ENCODE peak calls at places on chromosomes 2 and 18, in eight cellular contexts. E, G, A, V, Z, Y, U and K are unnamed samples.

GRCh38 chr18:63439334-63439733 is 17.1 kb upstream of the VPS4B start:
- DNase-seq in A (no peak), Z (peak; percentile 70), Y (peak; percentile 81), U (peak; percentile 69), G (peak; percentile 52), V (peak; percentile 36), E (peak; percentile 49), K (peak; percentile 50)

GRCh38 chr18:50099725-50100414 is 95.1 kb downstream of the MYO5B start:
- DNase-seq in Y (no peak), U (no peak), A (no peak), E (no peak), Z (no peak), G (no peak), V (no peak), K (no peak)

GRCh38 chr2:88180594-88181240 is 10.6 kb downstream of the THNSL2 start:
- DNase-seq in E (no peak), A (no peak), Y (peak; percentile 13), U (no peak), V (no peak), Z (no peak), G (no peak), K (no peak)

GRCh38 chr2:67290451-67290991 is 106.6 kb upstream of the ETAA1 start:
- DNase-seq in E (no peak), A (no peak), V (no peak), Y (peak; percentile 90), G (no peak), U (no peak), Z (peak; percentile 3), K (no peak)

GRCh38 chr2:206275274-206276160 is 1.1 kb downstream of the ZDBF2 start:
- DNase-seq in E (no peak), A (no peak), G (no peak), U (no peak), Z (no peak), V (no peak), Y (peak; percentile 64), K (no peak)

GRCh38 chr2:147365577-147365976 is 479.3 kb upstream of the ACVR2A start:
- DNase-seq in A (no peak), G (no peak), Z (no peak), E (no peak), V (no peak), U (no peak), Y (peak; percentile 15), K (no peak)

GRCh38 chr2:127945281-127945680 is 59.5 kb upstream of the AMMECR1L start:
- DNase-seq in A (no peak), E (no peak), V (no peak), Y (no peak), Z (no peak), G (no peak), U (no peak), K (no peak)

GRCh38 chr18:28736951-28737350 is 560.0 kb upstream of the CDH2 start:
- DNase-seq in U (no peak), V (no peak), A (no peak), Y (no peak), G (no peak), Z (no peak), E (no peak), K (no peak)

GRCh38 chr2:239392688-239393400 is 8.0 kb downstream of the HDAC4 start:
- DNase-seq in Z (no peak), G (no peak), V (no peak), E (no peak), U (no peak), A (peak; percentile 37), Y (no peak), K (no peak)

GRCh38 chr18:58097127-58097906 is 53.3 kb downstream of the NEDD4L start:
- DNase-seq in A (no peak), Z (no peak), V (no peak), E (no peak), G (no peak), U (no peak), Y (peak; percentile 32), K (no peak)

GRCh38 chr2:75729861-75730260 is 19.1 kb upstream of the GCFC2 start:
- DNase-seq in E (no peak), Z (no peak), Y (peak; percentile 12), A (no peak), U (no peak), G (no peak), V (no peak), K (no peak)

GRCh38 chr2:20304411-20304810 is 46.2 kb downstream of the PUM2 start:
- DNase-seq in V (no peak), A (no peak), Y (no peak), U (no peak), G (no peak), Z (no peak), E (no peak), K (no peak)

GRCh38 chr18:33820517-33821368 is 242.7 kb downstream of the ASXL3 start:
- DNase-seq in Y (no peak), A (peak; percentile 67), U (no peak), G (no peak), E (no peak), Z (no peak), V (no peak), K (no peak)

GRCh38 chr2:69616755-69617154 is 26.8 kb downstream of the AAK1 start:
- DNase-seq in A (no peak), V (no peak), U (no peak), Y (no peak), Z (peak; percentile 36), E (no peak), G (no peak), K (no peak)

DNA sequence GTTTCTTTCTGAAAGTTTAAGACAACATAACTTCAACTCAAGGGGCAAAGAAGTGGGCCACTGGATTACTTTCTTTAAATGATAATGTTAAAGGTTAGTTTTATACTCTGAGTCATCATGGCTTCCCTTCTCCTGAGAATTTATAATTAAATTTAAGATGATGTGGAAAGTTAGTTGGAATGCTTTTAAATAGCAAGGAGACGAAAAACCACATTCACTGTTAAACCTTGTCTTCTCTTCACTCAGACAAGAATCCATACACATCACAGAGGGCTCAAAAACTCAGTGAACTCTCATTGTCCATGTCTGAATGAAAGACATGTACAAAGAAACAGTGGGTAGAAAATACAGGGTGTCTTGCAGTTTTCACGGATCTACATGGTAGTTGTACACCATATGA is 65.6 kb downstream of the COL5A2 start:
- DNase-seq in G (no peak), U (no peak), A (no peak), Z (no peak), Y (peak; percentile 35), E (no peak), V (no peak), K (no peak)
- TF ChIP-seq CTCF in G (no peak), U (no peak), A (no peak), Z (no peak), Y (no peak), E (no peak), V (no peak), K (no peak)

GRCh38 chr2:12554235-12555011 is 162.3 kb upstream of the TRIB2 start:
- DNase-seq in Y (no peak), E (no peak), V (no peak), Z (no peak), U (no peak), G (no peak), A (no peak), K (no peak)

GRCh38 chr2:12556762-12557161 is 160.0 kb upstream of the TRIB2 start:
- DNase-seq in A (no peak), Z (no peak), Y (peak; percentile 20), G (no peak), V (no peak), U (no peak), E (no peak), K (no peak)

GRCh38 chr2:12552092-12552491 is 164.6 kb upstream of the TRIB2 start:
- DNase-seq in U (no peak), E (no peak), Y (no peak), A (no peak), Z (no peak), G (no peak), V (no peak), K (no peak)

GRCh38 chr2:12557688-12558087 is 159.0 kb upstream of the TRIB2 start:
- DNase-seq in A (no peak), G (no peak), V (no peak), Z (no peak), U (no peak), Y (no peak), E (no peak), K (no peak)

GRCh38 chr2:12555012-12555645 is 161.6 kb upstream of the TRIB2 start:
- DNase-seq in Z (no peak), G (no peak), E (no peak), V (no peak), A (no peak), U (no peak), Y (peak; percentile 70), K (no peak)
- TF ChIP-seq CTCF in Z (no peak), G (no peak), E (no peak), V (no peak), A (no peak), U (no peak), Y (peak; percentile 32), K (no peak)

GRCh38 chr2:200421270-200421669 is 88.6 kb downstream of the KCTD18 start:
- DNase-seq in A (no peak), U (no peak), E (no peak), Y (no peak), V (no peak), G (no peak), Z (no peak), K (no peak)

GRCh38 chr2:200422071-200422470 is 87.8 kb downstream of the KCTD18 start:
- DNase-seq in G (no peak), Y (no peak), U (no peak), V (no peak), A (no peak), Z (no peak), E (no peak), K (no peak)

GRCh38 chr2:200423552-200423951 is 86.3 kb downstream of the KCTD18 start:
- DNase-seq in A (no peak), U (no peak), Z (no peak), Y (no peak), V (no peak), G (no peak), E (no peak), K (no peak)

GRCh38 chr2:200425026-200425821 is 84.6 kb downstream of the KCTD18 start:
- DNase-seq in G (no peak), Y (no peak), E (no peak), A (no peak), U (no peak), Z (no peak), V (no peak), K (no peak)

DNA sequence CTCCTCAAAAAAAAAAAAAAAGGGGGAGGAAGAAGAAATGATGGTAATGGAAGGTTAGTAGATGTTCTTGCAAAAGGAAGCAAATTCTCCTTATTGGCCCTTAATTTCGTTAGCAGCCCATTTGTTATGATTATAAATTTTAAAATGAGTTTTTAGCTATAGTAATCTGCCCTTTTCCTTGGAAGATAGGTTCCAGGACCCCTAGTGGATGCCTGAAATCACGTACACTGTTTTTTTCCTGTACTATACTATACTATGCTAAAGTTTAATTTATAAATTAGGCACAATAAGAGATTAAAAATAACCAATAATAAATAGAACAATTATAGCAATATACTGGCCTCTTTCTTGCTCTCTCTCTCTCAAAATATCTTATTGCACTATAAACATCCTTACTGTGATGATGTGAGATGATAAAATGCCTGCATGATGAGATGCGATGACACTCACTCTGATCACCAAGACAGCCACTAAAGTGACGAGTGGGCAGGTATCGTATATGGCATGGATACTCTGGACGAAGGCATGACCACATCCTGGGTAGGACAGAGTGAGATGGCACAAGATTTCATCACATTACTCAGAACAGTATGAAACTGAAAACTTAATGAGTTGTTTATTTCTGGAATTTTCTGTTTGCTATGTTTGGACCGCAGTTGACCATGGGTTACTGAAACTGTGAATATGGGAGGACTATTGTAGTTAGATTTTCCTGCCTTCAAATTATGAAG is 87.2 kb downstream of the KCTD18 start:
- DNase-seq in E (no peak), G (no peak), A (no peak), V (no peak), U (no peak), Y (no peak), Z (no peak), K (no peak)
- TF ChIP-seq CTCF in E (no peak), G (no peak), A (no peak), V (no peak), U (no peak), Y (peak; percentile 11), Z (peak; percentile 12), K (no peak)

GRCh38 chr18:77197073-77197472 is 52.6 kb upstream of the GALR1 start:
- DNase-seq in V (no peak), Z (peak; percentile 13), U (no peak), Y (no peak), E (no peak), A (no peak), G (no peak), K (no peak)
- TF ChIP-seq CTCF in V (no peak), Z (peak; percentile 56), U (no peak), Y (peak; percentile 18), E (no peak), A (no peak), G (no peak), K (no peak)